ENCODE peak calls at places on chromosomes 2 and 18, in six cellular contexts. T is adrenal gland, I is IMR-90, G is bronchial epithelial cell, U is fibroblast of villous mesenchyme, C is heart left ventricle. Y is an unnamed sample.

GRCh38 chr2:109289823-109290222 is 160.8 kb downstream of the SH3RF3 start:
- DNase-seq in T (no peak), I (no peak), G (no peak), C (no peak), U (no peak), Y (no peak)

GRCh38 chr2:13034861-13035260 is 318.1 kb downstream of the TRIB2 start:
- DNase-seq in I (no peak), G (no peak), U (peak), C (no peak), T (no peak), Y (peak)

GRCh38 chr18:37270046-37270665 is 295.4 kb downstream of the CELF4 start:
- DNase-seq in G (peak), U (peak), C (peak), I (peak), T (peak), Y (peak)

GRCh38 chr18:49344825-49345224 is 115.6 kb downstream of the DYM start:
- DNase-seq in G (no peak), I (no peak), T (no peak), U (no peak), C (no peak), Y (no peak)

GRCh38 chr2:152385718-152386117 is 50.7 kb downstream of the FMNL2 start:
- DNase-seq in U (peak), T (no peak), I (no peak), C (no peak), G (no peak), Y (no peak)

GRCh38 chr2:231321556-231322334 is 73.8 kb upstream of the B3GNT7 start:
- DNase-seq in C (peak), I (no peak), U (no peak), T (peak), G (no peak), Y (no peak)

GRCh38 chr18:80229766-80230745 is 17.3 kb downstream of the PARD6G start:
- DNase-seq in C (no peak), T (no peak), G (peak), I (no peak), U (no peak), Y (no peak)

GRCh38 chr18:58263055-58263732 is 219.2 kb downstream of the NEDD4L start:
- DNase-seq in U (peak), I (peak), T (no peak), C (no peak), G (peak), Y (no peak)

GRCh38 chr18:9356969-9357368 is 22.4 kb downstream of the TWSG1 start:
- DNase-seq in I (no peak), G (no peak), T (no peak), U (no peak), C (no peak), Y (no peak)

GRCh38 chr18:36692909-36693308 is 135.9 kb downstream of the TPGS2 start:
- DNase-seq in G (no peak), C (no peak), T (no peak), U (no peak), I (peak), Y (no peak)

GRCh38 chr2:133171396-133172004 is 396.8 kb downstream of the NCKAP5 start:
- DNase-seq in I (peak), G (peak), T (no peak), C (no peak), U (peak), Y (peak)

GRCh38 chr2:4556136-4556535 is 852.8 kb downstream of the DCDC2C start:
- DNase-seq in U (no peak), T (no peak), C (no peak), G (no peak), I (no peak), Y (peak)

GRCh38 chr2:227456141-227456540 is 15.8 kb upstream of the AGFG1 start:
- DNase-seq in U (no peak), G (no peak), T (no peak), C (no peak), I (no peak), Y (no peak)

GRCh38 chr2:240503375-240503774 is 54.4 kb downstream of the ANKMY1 start:
- DNase-seq in I (no peak), G (no peak), C (no peak), U (no peak), T (no peak), Y (no peak)

GRCh38 chr2:110097506-110098220 is 18.0 kb downstream of the MALL start:
- DNase-seq in G (peak), I (no peak), U (no peak), C (no peak), T (no peak), Y (no peak)

GRCh38 chr2:127541849-127542630 is 6.6 kb downstream of the MYO7B start:
- DNase-seq in U (no peak), I (no peak), G (no peak), T (no peak), C (no peak), Y (no peak)

GRCh38 chr2:72974436-72974754 is 57.1 kb downstream of the EMX1 start:
- DNase-seq in T (no peak), C (no peak), U (no peak), I (no peak), G (no peak), Y (no peak)

GRCh38 chr2:219886615-219887014 is 259.2 kb downstream of the SLC4A3 start:
- DNase-seq in C (no peak), G (peak), I (peak), T (no peak), U (no peak), Y (no peak)
- TF ChIP-seq CTCF in C (no peak), G (peak), I (peak), T (no peak), U (no peak), Y (no peak)

GRCh38 chr2:45162711-45163110 is 153.5 kb upstream of the SIX2 start:
- DNase-seq in I (no peak), U (no peak), G (no peak), T (no peak), C (no peak), Y (no peak)
- H3K4me3 ChIP-seq in I (no peak), U (no peak), G (no peak), T (no peak), C (no peak), Y (no peak)

DNA sequence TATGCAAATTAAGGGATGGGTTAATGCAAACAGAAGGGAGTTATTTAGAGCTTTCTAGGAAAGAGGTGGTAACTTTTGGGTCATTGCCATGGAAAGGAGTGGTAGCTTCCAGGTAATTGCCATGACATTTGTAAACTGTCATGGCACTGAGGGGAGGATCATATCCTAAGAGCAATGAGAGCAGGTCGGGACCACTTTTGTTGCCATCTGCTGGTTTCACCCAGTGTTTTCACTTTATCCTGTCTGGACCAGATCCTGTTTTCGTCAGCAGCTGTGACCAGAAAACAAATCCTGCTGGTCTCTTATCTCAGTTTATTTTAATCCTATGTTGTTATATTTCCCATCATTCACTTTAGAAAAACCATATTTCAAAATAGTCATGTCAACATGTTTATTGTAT is 874 bp downstream of the C2orf66 start:
- DNase-seq in I (no peak), G (no peak), T (no peak), C (no peak), U (peak), Y (peak)
- TF ChIP-seq CTCF in I (no peak), G (no peak), T (no peak), C (no peak), U (peak), Y (peak)

DNA sequence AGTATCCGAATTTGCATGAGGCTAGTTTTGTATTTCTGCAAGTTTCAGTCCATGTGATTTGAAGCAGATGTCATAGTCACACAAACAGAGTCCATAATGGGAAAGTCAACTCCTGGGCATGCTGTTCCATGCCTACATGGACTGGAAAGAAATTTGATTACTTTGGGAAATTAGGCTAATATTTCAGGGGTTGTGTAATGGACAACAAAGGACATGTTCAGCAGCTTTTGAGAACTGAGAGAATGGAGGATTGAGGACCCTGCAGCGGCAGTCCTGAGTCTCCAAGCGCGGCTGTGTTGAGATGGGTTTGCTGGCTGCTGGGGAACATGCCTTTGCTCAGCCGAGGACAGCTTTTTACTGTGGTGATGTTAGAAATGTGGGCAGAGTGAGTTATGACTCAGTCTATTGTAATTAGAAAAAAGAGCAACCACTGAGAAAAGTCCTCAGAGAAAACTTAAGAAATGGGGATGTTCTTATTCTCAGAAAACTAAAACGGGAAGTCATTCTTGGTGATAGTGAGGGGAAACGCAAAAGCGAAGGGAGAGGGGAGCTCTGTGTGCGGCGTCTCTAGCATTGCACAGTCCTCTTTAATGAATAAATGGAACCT is 149.2 kb downstream of the FAM210A start:
- DNase-seq in T (no peak), C (no peak), U (peak), G (peak), I (peak), Y (peak)
- H3K4me3 ChIP-seq in T (no peak), C (peak), U (no peak), G (no peak), I (no peak), Y (no peak)

GRCh38 chr18:11655605-11655932 is 33.5 kb upstream of the GNAL start:
- DNase-seq in G (no peak), U (no peak), C (no peak), I (no peak), T (no peak), Y (no peak)
- TF ChIP-seq CTCF in G (no peak), U (no peak), C (no peak), I (no peak), T (peak), Y (no peak)

GRCh38 chr2:156329031-156329921 is 3.2 kb downstream of the NR4A2 start:
- DNase-seq in T (no peak), C (no peak), U (no peak), I (no peak), G (no peak), Y (no peak)
- H3K4me3 ChIP-seq in T (no peak), C (no peak), U (peak), I (no peak), G (no peak), Y (no peak)

DNA sequence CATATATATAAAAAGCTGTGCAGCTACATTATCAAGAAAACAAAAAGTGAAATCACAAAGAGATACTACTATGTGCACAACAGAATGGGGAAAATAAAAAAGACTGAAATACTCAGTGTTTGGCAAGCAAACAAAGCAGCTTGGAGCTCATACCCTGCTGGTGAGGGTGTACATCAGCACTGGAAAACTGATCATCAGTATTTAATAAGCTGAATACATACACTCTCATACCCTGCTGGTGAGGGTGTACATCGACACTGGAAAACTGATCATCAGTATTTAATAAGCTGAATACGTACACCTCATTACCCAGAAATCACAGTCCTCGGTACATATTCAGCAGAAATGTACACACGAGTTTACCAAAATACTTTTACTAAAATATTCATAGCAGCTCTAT is 220.8 kb downstream of the SPP2 start:
- DNase-seq in T (no peak), I (no peak), U (no peak), G (no peak), C (no peak), Y (no peak)
- TF ChIP-seq CTCF in T (no peak), I (no peak), U (no peak), G (no peak), C (no peak), Y (peak)

DNA sequence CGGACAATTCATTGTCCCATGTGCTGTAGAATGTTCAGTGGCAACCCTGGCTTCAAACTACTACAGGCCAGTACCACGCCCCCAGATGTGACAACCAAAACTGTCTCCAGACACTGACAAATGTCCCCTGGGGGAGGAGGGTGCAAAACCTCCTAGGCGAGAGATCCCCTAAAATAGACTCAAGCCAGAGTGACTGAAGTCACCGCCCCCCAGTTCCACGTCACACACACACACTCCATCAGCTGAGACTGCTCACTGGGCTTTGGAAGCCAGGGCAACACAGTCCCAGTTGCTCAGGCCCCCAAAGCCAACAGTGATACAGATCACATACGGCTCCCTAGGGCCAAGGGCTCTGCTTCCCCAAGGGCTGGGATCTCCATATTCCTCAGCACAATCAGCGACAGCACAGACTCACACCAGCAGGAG is 19.1 kb downstream of the HDAC4 start:
- DNase-seq in T (no peak), I (no peak), G (no peak), U (no peak), C (peak), Y (no peak)
- H3K4me3 ChIP-seq in T (no peak), I (no peak), G (no peak), U (no peak), C (no peak), Y (no peak)

DNA sequence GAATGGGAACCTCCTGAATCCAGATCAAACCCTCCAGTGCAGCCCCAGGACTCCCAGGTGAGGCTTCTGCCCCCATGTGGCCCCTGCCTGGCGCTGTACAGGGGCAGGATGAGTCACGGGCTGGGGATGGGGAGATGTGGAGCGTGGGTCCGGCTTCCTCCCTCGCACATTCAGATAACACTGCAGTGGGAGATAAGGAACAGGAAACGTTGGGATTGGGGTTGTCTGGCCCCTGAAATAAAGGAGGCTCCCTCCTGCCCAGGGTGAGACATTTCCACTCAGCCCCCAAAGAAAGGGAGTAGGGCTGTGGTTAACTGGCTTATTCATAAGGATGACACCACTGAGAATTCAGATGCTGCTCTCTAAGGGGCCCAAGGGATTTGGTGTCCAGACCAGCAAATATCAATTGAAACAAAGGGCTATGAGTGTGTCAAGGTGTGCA is 30.7 kb downstream of the IGFBP5 start:
- DNase-seq in G (peak), I (peak), T (no peak), U (no peak), C (no peak), Y (peak)
- TF ChIP-seq CTCF in G (peak), I (peak), T (no peak), U (peak), C (no peak), Y (peak)

GRCh38 chr2:70965506-70965905 is 12.9 kb upstream of the ANKRD53 start:
- DNase-seq in C (no peak), G (no peak), U (no peak), I (no peak), T (no peak), Y (no peak)
- H3K4me3 ChIP-seq in C (peak), G (no peak), U (peak), I (no peak), T (no peak), Y (no peak)

Y was measured in choroid plexus epithelial cell.